ENCODE peak calls at places on chromosomes 3 and 15, in nine cellular contexts. W is lower leg skin, D is A549, R is H54, E is breast epithelium, F is Peyer's patch, T is erythroblast, A is ovary, J is body of pancreas. V is an unnamed sample.

GRCh38 chr3:102114264-102114979 is 265.1 kb downstream of the NFKBIZ start:
- DNase-seq in F (no peak), W (no peak), A (no peak), R (no peak), T (no peak), J (no peak), D (no peak), E (no peak), V (no peak)

GRCh38 chr3:122609798-122610559 is 32.5 kb downstream of the PARP15 start:
- DNase-seq in J (no peak), D (peak), A (no peak), E (no peak), T (no peak), W (no peak), R (peak), F (no peak), V (peak)

GRCh38 chr3:108430540-108430939 is 79.9 kb downstream of the MYH15 start:
- DNase-seq in J (no peak), D (no peak), R (no peak), F (no peak), A (no peak), E (no peak), W (no peak), T (no peak), V (no peak)

GRCh38 chr3:4571690-4572334 is 78.7 kb downstream of the ITPR1 start:
- DNase-seq in W (no peak), J (no peak), R (no peak), T (peak), F (no peak), E (no peak), D (no peak), A (no peak), V (no peak)

GRCh38 chr15:95930659-95931375 is 399.7 kb upstream of the NR2F2 start:
- DNase-seq in D (no peak), T (no peak), J (no peak), R (no peak), E (no peak), A (peak), W (no peak), F (no peak), V (no peak)

GRCh38 chr3:188943591-188943990 is 228.2 kb upstream of the TPRG1 start:
- DNase-seq in T (no peak), D (no peak), A (no peak), R (no peak), F (no peak), J (no peak), E (no peak), W (no peak), V (no peak)

GRCh38 chr3:39982665-39983357 is 173.4 kb downstream of the MYRIP start:
- DNase-seq in A (no peak), D (no peak), E (no peak), R (no peak), W (no peak), F (no peak), J (peak), T (no peak), V (no peak)

GRCh38 chr3:18249126-18249525 is 176.0 kb downstream of the SATB1 start:
- DNase-seq in R (no peak), W (no peak), D (no peak), A (no peak), E (no peak), J (no peak), T (no peak), F (no peak), V (no peak)

GRCh38 chr3:130973401-130973800 is 53.2 kb downstream of the ASTE1 start:
- DNase-seq in J (no peak), D (no peak), T (no peak), F (no peak), R (no peak), A (no peak), E (no peak), W (no peak), V (no peak)

GRCh38 chr15:61702224-61703120 is 357.8 kb downstream of the VPS13C start:
- DNase-seq in F (no peak), D (no peak), R (no peak), T (no peak), W (no peak), E (no peak), J (no peak), A (no peak), V (no peak)

GRCh38 chr3:13853256-13853977 is 26.5 kb downstream of the WNT7A start:
- DNase-seq in R (no peak), A (no peak), T (no peak), D (no peak), W (no peak), F (no peak), E (no peak), J (no peak), V (no peak)

GRCh38 chr3:11532865-11533490 is 110.7 kb downstream of the VGLL4 start:
- DNase-seq in T (no peak), F (no peak), W (no peak), D (no peak), A (peak), E (peak), J (no peak), R (no peak), V (no peak)

GRCh38 chr3:42654331-42655201 is 1.1 kb downstream of the ZBTB47 start:
- DNase-seq in T (peak), D (no peak), F (no peak), A (peak), E (peak), W (peak), J (peak), R (no peak), V (no peak)

GRCh38 chr15:40249477-40250303 is 10.8 kb downstream of the PAK6 start:
- DNase-seq in E (no peak), A (no peak), T (no peak), D (no peak), W (peak), F (no peak), R (peak), J (no peak), V (no peak)

GRCh38 chr3:102092617-102093466 is 243.5 kb downstream of the NFKBIZ start:
- DNase-seq in E (no peak), F (no peak), D (no peak), A (no peak), W (no peak), R (no peak), T (no peak), J (no peak), V (no peak)

GRCh38 chr3:125443923-125444322 is 68.8 kb upstream of the ZNF148 start:
- DNase-seq in J (no peak), T (no peak), W (no peak), F (no peak), A (no peak), D (no peak), E (no peak), R (no peak), V (no peak)

GRCh38 chr3:16289144-16289889 is 24.3 kb downstream of the OXNAD1 start:
- DNase-seq in E (no peak), R (no peak), D (no peak), F (no peak), J (no peak), A (no peak), T (peak), W (no peak), V (no peak)

GRCh38 chr3:16288664-16289063 is 23.7 kb downstream of the OXNAD1 start:
- DNase-seq in R (no peak), F (no peak), D (no peak), A (no peak), T (no peak), J (no peak), E (no peak), W (no peak), V (no peak)

GRCh38 chr3:16286672-16287604 is 21.9 kb downstream of the OXNAD1 start:
- DNase-seq in T (peak), F (no peak), J (no peak), W (no peak), E (no peak), D (no peak), A (no peak), R (no peak), V (no peak)

GRCh38 chr3:16290007-16290826 is 25.2 kb downstream of the OXNAD1 start:
- DNase-seq in R (no peak), J (peak), W (no peak), T (peak), A (peak), E (no peak), D (peak), F (peak), V (peak)

DNA sequence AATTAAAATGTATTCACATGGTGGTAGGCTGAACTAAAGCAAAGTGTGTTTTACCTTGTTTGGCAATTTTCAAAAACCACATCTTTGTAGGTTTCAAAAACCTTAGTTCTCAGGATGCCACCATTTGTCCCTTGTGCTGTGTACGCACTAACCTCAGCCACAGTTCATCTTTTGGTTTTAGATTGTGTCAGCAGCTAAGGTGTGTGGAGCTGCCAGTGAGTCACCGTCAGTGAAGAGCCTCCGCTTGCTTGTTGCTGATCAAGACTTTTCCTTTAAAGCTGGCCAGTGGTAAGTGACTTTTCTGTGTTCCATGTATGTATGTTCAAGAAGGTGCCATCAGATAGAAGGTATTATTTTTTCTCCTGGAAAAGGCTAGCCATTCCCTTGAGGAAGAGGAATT is 21.1 kb downstream of the OXNAD1 start:
- DNase-seq in F (peak), R (no peak), E (no peak), D (no peak), T (no peak), W (no peak), A (no peak), J (no peak), V (no peak)
- TF ChIP-seq POLR2A in F (peak), R (no peak), E (no peak), D (no peak), T (no peak), W (no peak), A (no peak), J (no peak), V (no peak)

GRCh38 chr3:12560505-12561188 is 3.8 kb downstream of the MKRN2 start:
- DNase-seq in E (no peak), F (no peak), D (no peak), A (no peak), T (no peak), J (no peak), R (no peak), W (peak), V (no peak)
- TF ChIP-seq POLR2A in E (no peak), F (no peak), D (no peak), A (no peak), T (no peak), J (no peak), R (no peak), W (no peak), V (no peak)

GRCh38 chr3:170865209-170866094 is 4.5 kb downstream of the RPL22L1 start:
- DNase-seq in T (no peak), A (no peak), D (no peak), E (no peak), J (no peak), W (no peak), F (no peak), R (no peak), V (no peak)

GRCh38 chr3:170868577-170869239 is 1.3 kb downstream of the RPL22L1 start:
- DNase-seq in F (no peak), T (no peak), J (no peak), E (no peak), A (peak), D (no peak), R (no peak), W (no peak), V (no peak)

GRCh38 chr3:170866499-170866898 is 3.5 kb downstream of the RPL22L1 start:
- DNase-seq in F (no peak), J (no peak), E (no peak), W (no peak), A (no peak), D (no peak), T (no peak), R (no peak), V (no peak)

GRCh38 chr3:170867552-170867951 is 2.4 kb downstream of the RPL22L1 start:
- DNase-seq in R (no peak), E (no peak), A (no peak), D (no peak), T (no peak), J (no peak), W (no peak), F (no peak), V (no peak)

DNA sequence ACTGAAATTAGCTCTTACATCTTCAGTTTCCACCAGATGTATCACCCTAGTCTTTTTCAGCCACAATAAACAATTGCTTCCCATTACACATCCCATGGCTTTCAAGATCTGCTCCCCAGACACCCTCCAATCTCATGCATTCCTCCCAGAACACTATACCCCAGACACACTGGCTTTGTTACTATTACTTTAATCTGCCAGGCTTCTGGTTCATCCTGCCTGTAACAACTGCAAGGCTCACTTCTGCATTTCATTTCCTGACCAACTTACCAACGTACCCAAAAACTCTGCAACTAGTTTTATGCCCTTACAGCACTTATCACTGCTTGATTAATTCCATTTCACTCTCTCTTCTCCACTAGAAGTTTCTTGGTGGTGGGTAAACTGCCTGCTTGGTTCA is 2.9 kb downstream of the RPL22L1 start:
- DNase-seq in R (no peak), F (no peak), D (no peak), A (no peak), J (no peak), W (no peak), T (no peak), E (no peak), V (no peak)
- TF ChIP-seq POLR2A in R (no peak), F (no peak), D (no peak), A (no peak), J (no peak), W (no peak), T (peak), E (no peak), V (no peak)

DNA sequence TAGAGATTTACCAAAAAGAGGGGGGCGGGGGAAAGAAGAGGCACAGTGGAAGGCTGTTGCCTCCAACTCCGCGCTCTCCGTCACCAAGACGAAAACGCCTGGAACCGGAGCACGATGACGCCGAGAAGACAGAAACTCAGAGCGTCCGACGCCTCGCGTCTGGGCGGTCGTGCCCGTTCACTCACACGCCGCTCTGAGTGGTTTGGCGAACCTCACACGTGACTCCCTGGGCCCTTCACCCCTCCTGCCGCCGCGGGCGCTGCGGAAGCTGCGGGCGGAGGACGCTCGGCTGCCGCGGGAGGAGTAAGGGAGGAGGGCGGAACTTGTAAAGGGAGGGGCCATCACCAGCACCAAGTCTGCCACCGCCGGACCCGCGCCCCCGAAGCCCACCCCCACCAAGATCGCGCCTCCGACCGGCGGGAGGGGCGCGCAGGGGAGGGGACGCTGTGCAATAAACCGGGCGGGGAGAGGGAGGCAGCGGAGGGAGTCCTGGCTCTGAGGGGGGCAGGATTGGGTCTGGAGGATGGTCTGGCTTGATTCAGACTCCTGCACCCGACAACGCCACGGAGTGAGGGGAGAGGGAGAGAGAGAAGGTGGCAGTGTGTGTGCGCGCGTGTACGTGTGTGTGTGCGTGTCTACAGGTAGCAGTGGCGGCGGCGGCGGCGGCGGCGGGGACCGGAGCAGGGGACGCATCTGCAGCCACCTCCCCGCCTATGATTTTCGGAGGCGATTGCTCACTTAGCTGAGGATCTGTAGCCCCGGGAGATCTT is 1.9 kb upstream of the NLGN1 start:
- DNase-seq in W (peak), R (peak), J (peak), A (peak), D (no peak), E (peak), F (no peak), T (peak), V (peak)
- TF ChIP-seq POLR2A in W (no peak), R (peak), J (peak), A (peak), D (no peak), E (peak), F (no peak), T (no peak), V (no peak)

DNA sequence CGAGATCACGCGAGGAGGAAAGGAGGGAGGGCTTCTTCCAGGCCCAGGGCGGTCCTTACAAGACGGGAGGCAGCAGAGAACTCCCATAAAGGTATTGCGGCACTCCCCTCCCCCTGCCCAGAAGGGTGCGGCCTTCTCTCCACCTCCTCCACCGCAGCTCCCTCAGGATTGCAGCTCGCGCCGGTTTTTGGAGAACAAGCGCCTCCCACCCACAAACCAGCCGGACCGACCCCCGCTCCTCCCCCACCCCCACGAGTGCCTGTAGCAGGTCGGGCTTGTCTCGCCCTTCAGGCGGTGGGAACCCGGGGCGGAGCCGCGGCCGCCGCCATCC is 1.1 kb upstream of the SETD5 start:
- DNase-seq in J (peak), E (peak), T (peak), D (peak), R (peak), A (no peak), F (peak), W (no peak), V (peak)
- TF ChIP-seq POLR2A in J (peak), E (peak), T (no peak), D (peak), R (peak), A (peak), F (peak), W (no peak), V (peak)

GRCh38 chr15:31215490-31216209 is 111.0 kb upstream of the KLF13 start:
- DNase-seq in J (peak), W (peak), R (peak), T (peak), F (peak), E (peak), A (peak), D (peak), V (no peak)

GRCh38 chr15:31217067-31217466 is 109.6 kb upstream of the KLF13 start:
- DNase-seq in E (no peak), T (no peak), D (no peak), F (no peak), J (no peak), A (no peak), R (no peak), W (no peak), V (no peak)

GRCh38 chr15:31217566-31218270 is 108.9 kb upstream of the KLF13 start:
- DNase-seq in F (no peak), E (no peak), T (no peak), W (no peak), A (no peak), D (no peak), R (no peak), J (no peak), V (no peak)

GRCh38 chr15:31214864-31215489 is 111.7 kb upstream of the KLF13 start:
- DNase-seq in F (no peak), W (peak), T (no peak), A (peak), R (no peak), E (no peak), D (no peak), J (peak), V (no peak)

GRCh38 chr15:31216210-31216911 is 110.3 kb upstream of the KLF13 start:
- DNase-seq in W (peak), F (peak), E (peak), D (peak), J (peak), R (peak), A (peak), T (peak), V (no peak)
- TF ChIP-seq POLR2A in W (no peak), F (peak), E (no peak), D (peak), J (no peak), R (no peak), A (no peak), T (peak), V (peak)

DNA sequence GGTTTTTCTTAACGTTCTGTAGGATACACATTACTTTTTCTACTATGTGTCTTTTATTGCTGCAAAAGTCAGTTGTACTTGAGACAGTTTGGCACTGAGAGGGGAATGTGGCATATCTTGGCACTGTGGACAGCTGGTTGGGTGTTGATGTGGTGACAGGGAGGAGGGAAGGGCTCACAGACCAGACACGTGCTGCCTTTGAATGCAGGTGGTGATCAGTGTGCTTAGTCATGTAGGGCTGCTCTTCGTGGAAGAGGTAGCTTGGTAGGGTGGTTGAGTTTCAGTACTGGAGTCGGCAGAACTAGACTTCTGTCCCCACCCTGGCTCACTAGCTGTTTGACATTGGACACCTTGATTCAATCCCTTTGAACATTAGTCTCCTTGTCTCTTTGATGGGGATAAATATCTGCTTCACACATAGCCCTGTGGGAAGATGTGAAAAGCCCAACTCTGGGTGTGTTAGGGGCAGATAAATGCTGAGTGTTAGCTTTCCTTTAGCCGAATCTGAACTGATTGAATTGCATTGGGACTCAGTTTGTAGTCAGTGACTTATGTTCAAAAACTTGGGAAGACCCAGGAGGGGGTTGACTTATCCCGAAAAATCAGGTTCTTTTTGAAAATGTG is 108.4 kb downstream of the PTPRG start:
- DNase-seq in W (no peak), E (no peak), A (no peak), D (no peak), R (peak), F (peak), J (no peak), T (no peak), V (no peak)
- TF ChIP-seq POLR2A in W (no peak), E (no peak), A (no peak), D (no peak), R (no peak), F (no peak), J (no peak), T (no peak), V (no peak)

GRCh38 chr15:89898146-89898545 is 4.4 kb upstream of the AP3S2 start:
- DNase-seq in F (no peak), E (no peak), T (no peak), R (no peak), J (no peak), A (no peak), D (no peak), W (no peak), V (no peak)

GRCh38 chr15:89898628-89899302 is 5.0 kb upstream of the AP3S2 start:
- DNase-seq in A (no peak), D (peak), T (peak), W (no peak), R (peak), F (peak), J (peak), E (no peak), V (peak)

GRCh38 chr15:89899303-89899946 is 5.6 kb upstream of the AP3S2 start:
- DNase-seq in D (no peak), F (no peak), E (no peak), W (no peak), J (no peak), A (no peak), R (no peak), T (no peak), V (no peak)

GRCh38 chr15:89893027-89893426 is 767 bp downstream of the AP3S2 start:
- DNase-seq in T (peak), W (no peak), D (no peak), J (no peak), E (no peak), F (no peak), A (no peak), R (no peak), V (no peak)

GRCh38 chr15:89893696-89894450 is at the start of gene AP3S2:
- DNase-seq in R (peak), F (peak), J (peak), W (peak), A (peak), D (peak), T (peak), E (peak), V (peak)
- TF ChIP-seq POLR2A in R (peak), F (peak), J (peak), W (no peak), A (peak), D (peak), T (peak), E (no peak), V (no peak)

GRCh38 chr3:24462737-24463136 is 31.9 kb downstream of the THRB start:
- DNase-seq in D (no peak), F (no peak), R (no peak), J (no peak), E (no peak), A (no peak), W (no peak), T (no peak), V (no peak)
- TF ChIP-seq POLR2A in D (no peak), F (no peak), R (no peak), J (no peak), E (no peak), A (no peak), W (no peak), T (no peak), V (no peak)

GRCh38 chr15:88467073-88467934 is at the start of the genes MRPL46 and MRPS11:
- DNase-seq in A (peak), R (peak), T (peak), E (peak), F (peak), D (peak), W (peak), J (peak), V (peak)
- TF ChIP-seq POLR2A in A (peak), R (peak), T (peak), E (no peak), F (peak), D (peak), W (no peak), J (peak), V (peak)